ENCODE peak calls at places on chromosomes 2 and 18, in six cellular contexts. One of them, this sample, is unnamed.

GRCh38 chr18:22346342-22346967 is 71.3 kb downstream of the CTAGE1 start:
- DNase-seq in aorta: peak
- DNase-seq in SK-N-SH: no peak
- DNase-seq in neuronal stem cell: no peak
- DNase-seq in right lobe of liver: peak
- DNase-seq in tibial nerve: peak
- DNase-seq in this sample: no peak

GRCh38 chr18:60070631-60071030 is 170.8 kb downstream of the PMAIP1 start:
- DNase-seq in tibial nerve: no peak
- DNase-seq in SK-N-SH: no peak
- DNase-seq in neuronal stem cell: no peak
- DNase-seq in aorta: no peak
- DNase-seq in right lobe of liver: no peak
- DNase-seq in this sample: no peak

GRCh38 chr2:110813896-110814295 is 81.5 kb downstream of the ACOXL start:
- DNase-seq in right lobe of liver: no peak
- DNase-seq in tibial nerve: no peak
- DNase-seq in aorta: no peak
- DNase-seq in neuronal stem cell: no peak
- DNase-seq in SK-N-SH: no peak
- DNase-seq in this sample: no peak

GRCh38 chr18:79275461-79275860 is 120.3 kb upstream of the NFATC1 start:
- DNase-seq in right lobe of liver: no peak
- DNase-seq in tibial nerve: no peak
- DNase-seq in neuronal stem cell: no peak
- DNase-seq in aorta: no peak
- DNase-seq in SK-N-SH: no peak
- DNase-seq in this sample: no peak

GRCh38 chr2:152464853-152465470 is 130.0 kb downstream of the FMNL2 start:
- DNase-seq in right lobe of liver: no peak
- DNase-seq in tibial nerve: no peak
- DNase-seq in neuronal stem cell: no peak
- DNase-seq in SK-N-SH: no peak
- DNase-seq in aorta: no peak
- DNase-seq in this sample: no peak

GRCh38 chr18:74652392-74652988 is 54.8 kb downstream of the ZNF407 start:
- DNase-seq in SK-N-SH: peak
- DNase-seq in aorta: no peak
- DNase-seq in tibial nerve: peak
- DNase-seq in right lobe of liver: no peak
- DNase-seq in neuronal stem cell: peak
- DNase-seq in this sample: no peak

GRCh38 chr18:78679061-78679460 is 300.6 kb upstream of the SALL3 start:
- DNase-seq in right lobe of liver: no peak
- DNase-seq in SK-N-SH: peak
- DNase-seq in aorta: no peak
- DNase-seq in tibial nerve: no peak
- DNase-seq in neuronal stem cell: no peak
- DNase-seq in this sample: no peak

GRCh38 chr2:217901826-217902225 is 101.0 kb downstream of the TNS1 start:
- DNase-seq in SK-N-SH: no peak
- DNase-seq in aorta: no peak
- DNase-seq in tibial nerve: no peak
- DNase-seq in neuronal stem cell: no peak
- DNase-seq in right lobe of liver: no peak
- DNase-seq in this sample: no peak

GRCh38 chr2:156797832-156798231 is 361.7 kb downstream of the GPD2 start:
- DNase-seq in SK-N-SH: no peak
- DNase-seq in aorta: no peak
- DNase-seq in right lobe of liver: no peak
- DNase-seq in neuronal stem cell: no peak
- DNase-seq in tibial nerve: no peak
- DNase-seq in this sample: no peak

GRCh38 chr2:54497738-54498680 is 41.9 kb downstream of the SPTBN1 start:
- DNase-seq in aorta: no peak
- DNase-seq in SK-N-SH: no peak
- DNase-seq in neuronal stem cell: no peak
- DNase-seq in right lobe of liver: no peak
- DNase-seq in tibial nerve: no peak
- DNase-seq in this sample: peak

DNA sequence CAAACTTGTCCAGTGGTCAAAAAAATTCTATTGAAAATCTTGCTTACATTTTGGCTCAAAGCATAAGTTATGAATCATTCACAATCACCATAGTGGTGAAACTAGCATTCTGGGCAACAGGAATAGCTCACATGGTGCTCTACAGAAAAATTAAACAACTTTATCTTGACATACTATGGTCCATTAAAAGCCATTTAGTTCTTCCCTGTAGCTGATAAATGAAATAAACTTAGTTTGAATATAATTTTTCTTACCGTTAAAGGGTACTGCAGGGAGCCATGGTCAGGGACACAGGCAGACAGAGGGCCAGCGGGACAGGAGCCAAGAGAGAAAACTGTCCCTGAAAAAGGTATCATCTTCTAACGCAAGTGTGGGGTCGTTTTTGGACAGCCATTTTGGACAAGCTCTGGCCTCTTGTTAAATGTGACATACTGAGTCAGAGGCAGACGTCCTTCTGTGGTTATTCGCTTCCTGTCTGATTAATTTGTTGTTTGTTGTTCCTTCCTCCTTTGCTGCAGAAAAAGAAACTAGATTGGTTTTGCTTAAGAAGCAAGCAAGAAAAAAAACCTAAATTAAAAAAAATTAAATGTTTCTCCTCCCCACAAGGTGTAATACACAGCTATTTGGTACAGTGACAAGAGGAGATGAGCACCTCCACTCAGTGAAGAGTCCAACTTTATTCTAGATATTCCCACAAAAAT is at the start of gene WIPF1:
- DNase-seq in SK-N-SH: no peak
- DNase-seq in right lobe of liver: no peak
- DNase-seq in aorta: no peak
- DNase-seq in neuronal stem cell: no peak
- DNase-seq in tibial nerve: no peak
- DNase-seq in this sample: no peak
- H3K27ac ChIP-seq in SK-N-SH: peak
- H3K27ac ChIP-seq in right lobe of liver: peak
- H3K27ac ChIP-seq in aorta: peak
- H3K27ac ChIP-seq in neuronal stem cell: no peak
- H3K27ac ChIP-seq in tibial nerve: peak
- H3K27ac ChIP-seq in this sample: peak

GRCh38 chr2:48287971-48288370 is 242.0 kb upstream of the STON1 start:
- DNase-seq in SK-N-SH: no peak
- DNase-seq in tibial nerve: no peak
- DNase-seq in aorta: no peak
- DNase-seq in neuronal stem cell: no peak
- DNase-seq in right lobe of liver: no peak
- DNase-seq in this sample: no peak
- H3K4me3 ChIP-seq in SK-N-SH: no peak
- H3K4me3 ChIP-seq in tibial nerve: no peak
- H3K4me3 ChIP-seq in aorta: no peak
- H3K4me3 ChIP-seq in neuronal stem cell: no peak
- H3K4me3 ChIP-seq in right lobe of liver: no peak
- H3K4me3 ChIP-seq in this sample: no peak

GRCh38 chr2:64455031-64455332 is 1.0 kb downstream of the LGALSL start:
- DNase-seq in neuronal stem cell: no peak
- DNase-seq in tibial nerve: no peak
- DNase-seq in aorta: no peak
- DNase-seq in SK-N-SH: no peak
- DNase-seq in right lobe of liver: no peak
- DNase-seq in this sample: no peak

GRCh38 chr2:64454316-64455030 is 511 bp downstream of the LGALSL start:
- DNase-seq in neuronal stem cell: peak
- DNase-seq in right lobe of liver: peak
- DNase-seq in aorta: peak
- DNase-seq in tibial nerve: peak
- DNase-seq in SK-N-SH: peak
- DNase-seq in this sample: no peak

GRCh38 chr2:64453710-64454315 is at the start of gene LGALSL:
- DNase-seq in neuronal stem cell: peak
- DNase-seq in right lobe of liver: peak
- DNase-seq in tibial nerve: peak
- DNase-seq in aorta: peak
- DNase-seq in SK-N-SH: peak
- DNase-seq in this sample: peak

GRCh38 chr2:64456298-64456697 is 2.3 kb downstream of the LGALSL start:
- DNase-seq in aorta: no peak
- DNase-seq in tibial nerve: no peak
- DNase-seq in SK-N-SH: no peak
- DNase-seq in neuronal stem cell: no peak
- DNase-seq in right lobe of liver: no peak
- DNase-seq in this sample: no peak

DNA sequence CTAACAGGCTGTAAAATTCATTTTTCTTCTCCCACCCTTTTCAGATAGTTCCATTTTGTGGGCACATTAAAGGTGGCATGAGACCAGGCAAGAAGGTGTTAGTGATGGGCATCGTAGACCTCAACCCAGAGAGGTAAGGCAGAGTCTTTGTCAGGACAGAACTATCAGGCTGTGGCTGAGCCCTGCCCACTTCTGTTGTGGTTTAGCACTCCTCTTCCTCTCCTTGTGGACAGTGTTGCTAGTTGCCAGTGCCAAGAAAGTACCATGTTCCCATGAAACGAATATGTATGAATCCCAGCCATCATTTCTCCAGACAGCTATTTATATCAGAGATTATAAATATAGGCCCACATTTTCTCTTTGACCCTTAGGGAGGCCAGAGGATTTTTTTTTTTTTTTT is 1.6 kb downstream of the LGALSL start:
- DNase-seq in neuronal stem cell: no peak
- DNase-seq in aorta: no peak
- DNase-seq in right lobe of liver: no peak
- DNase-seq in SK-N-SH: peak
- DNase-seq in tibial nerve: no peak
- DNase-seq in this sample: no peak
- H3K27ac ChIP-seq in neuronal stem cell: no peak
- H3K27ac ChIP-seq in aorta: peak
- H3K27ac ChIP-seq in right lobe of liver: no peak
- H3K27ac ChIP-seq in SK-N-SH: no peak
- H3K27ac ChIP-seq in tibial nerve: no peak
- H3K27ac ChIP-seq in this sample: no peak

GRCh38 chr2:27262379-27263286 is at the start of gene SLC30A3:
- DNase-seq in right lobe of liver: peak
- DNase-seq in SK-N-SH: peak
- DNase-seq in tibial nerve: peak
- DNase-seq in aorta: peak
- DNase-seq in neuronal stem cell: peak
- DNase-seq in this sample: peak

GRCh38 chr2:27261241-27261925 is 1.5 kb downstream of the SLC30A3 start:
- DNase-seq in tibial nerve: no peak
- DNase-seq in SK-N-SH: no peak
- DNase-seq in right lobe of liver: no peak
- DNase-seq in aorta: no peak
- DNase-seq in neuronal stem cell: no peak
- DNase-seq in this sample: no peak

GRCh38 chr2:27264253-27264752 is 1.5 kb upstream of the SLC30A3 start:
- DNase-seq in tibial nerve: no peak
- DNase-seq in aorta: no peak
- DNase-seq in right lobe of liver: no peak
- DNase-seq in neuronal stem cell: no peak
- DNase-seq in SK-N-SH: peak
- DNase-seq in this sample: no peak

GRCh38 chr2:27263287-27264252 is 723 bp upstream of the SLC30A3 start:
- DNase-seq in tibial nerve: no peak
- DNase-seq in SK-N-SH: peak
- DNase-seq in neuronal stem cell: no peak
- DNase-seq in right lobe of liver: no peak
- DNase-seq in aorta: no peak
- DNase-seq in this sample: no peak

DNA sequence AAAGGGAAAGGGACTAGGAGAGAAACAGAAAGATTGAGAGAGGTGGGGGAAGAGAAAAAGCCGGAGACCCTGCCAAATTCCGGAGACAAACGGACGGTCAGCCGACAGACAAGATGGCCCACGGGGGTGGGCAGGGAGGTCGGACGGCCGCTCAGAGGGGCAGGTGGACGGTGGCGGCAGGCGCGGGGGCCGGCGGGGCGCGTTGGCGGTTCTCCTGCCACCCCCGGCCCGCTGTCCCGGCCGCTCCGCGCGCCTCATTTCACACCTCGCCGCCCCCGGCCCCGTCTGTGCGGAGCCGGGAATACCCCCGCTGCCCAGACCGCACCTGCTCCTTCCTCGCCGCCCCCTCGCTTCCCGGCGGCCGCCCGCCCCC is 935 bp downstream of the SLC30A3 start:
- DNase-seq in neuronal stem cell: no peak
- DNase-seq in aorta: no peak
- DNase-seq in SK-N-SH: no peak
- DNase-seq in tibial nerve: no peak
- DNase-seq in right lobe of liver: no peak
- DNase-seq in this sample: no peak
- H3K4me3 ChIP-seq in neuronal stem cell: no peak
- H3K4me3 ChIP-seq in aorta: peak
- H3K4me3 ChIP-seq in SK-N-SH: peak
- H3K4me3 ChIP-seq in tibial nerve: peak
- H3K4me3 ChIP-seq in right lobe of liver: no peak
- H3K4me3 ChIP-seq in this sample: peak

DNA sequence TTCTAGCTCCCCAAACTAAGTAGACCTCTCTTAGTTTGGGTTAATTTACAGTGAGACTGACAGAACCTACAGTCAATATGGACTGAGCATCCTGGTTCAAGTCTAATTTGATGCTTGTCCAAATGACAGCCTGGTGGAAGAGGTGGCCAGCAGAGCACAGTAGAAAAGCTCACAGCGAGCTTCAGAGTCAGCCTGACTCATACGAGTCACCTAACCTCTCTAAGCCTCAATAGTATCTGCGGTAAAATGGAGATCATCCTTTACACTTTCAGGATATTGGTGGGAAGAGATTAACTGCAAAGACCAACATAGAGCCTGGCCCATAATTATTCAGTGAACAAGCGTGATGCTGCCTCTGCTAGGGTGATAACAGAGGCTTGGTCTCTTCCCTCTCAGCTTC is 54.5 kb downstream of the DOCK10 start:
- DNase-seq in aorta: no peak
- DNase-seq in right lobe of liver: no peak
- DNase-seq in tibial nerve: no peak
- DNase-seq in neuronal stem cell: no peak
- DNase-seq in SK-N-SH: no peak
- DNase-seq in this sample: no peak
- H3K27ac ChIP-seq in aorta: no peak
- H3K27ac ChIP-seq in right lobe of liver: no peak
- H3K27ac ChIP-seq in tibial nerve: no peak
- H3K27ac ChIP-seq in neuronal stem cell: no peak
- H3K27ac ChIP-seq in SK-N-SH: no peak
- H3K27ac ChIP-seq in this sample: no peak

DNA sequence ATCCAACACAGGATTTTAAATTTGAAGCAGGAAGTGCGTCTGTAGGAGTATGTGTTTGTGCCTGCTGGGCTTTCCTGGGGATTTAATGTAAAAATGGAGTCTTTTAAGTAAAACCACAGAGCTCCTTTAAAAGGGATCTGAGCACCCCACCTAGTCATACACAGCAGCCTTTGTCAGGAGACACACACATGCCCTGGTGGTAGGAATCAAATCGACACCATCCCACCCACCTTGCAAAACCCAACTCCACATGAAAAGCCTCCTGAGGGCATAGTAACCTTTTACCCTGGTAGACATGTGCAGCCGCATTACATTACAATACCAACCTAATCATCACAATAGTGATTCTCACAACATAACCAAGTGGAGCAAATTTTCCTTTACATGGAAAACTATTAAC is 29.0 kb downstream of the UXS1 start:
- DNase-seq in tibial nerve: no peak
- DNase-seq in right lobe of liver: no peak
- DNase-seq in neuronal stem cell: peak
- DNase-seq in aorta: no peak
- DNase-seq in SK-N-SH: no peak
- DNase-seq in this sample: no peak
- H3K4me3 ChIP-seq in tibial nerve: no peak
- H3K4me3 ChIP-seq in right lobe of liver: no peak
- H3K4me3 ChIP-seq in neuronal stem cell: no peak
- H3K4me3 ChIP-seq in aorta: no peak
- H3K4me3 ChIP-seq in SK-N-SH: no peak
- H3K4me3 ChIP-seq in this sample: no peak